ENCODE peak calls at places on chromosomes 7 and 10, in ten cellular contexts. Y is mesothelial cell of epicardium; O is dorsolateral prefrontal cortex; L is globus pallidus; P is coronary artery; F is frontal cortex; X is stimulated activated CD4-positive, alpha-beta T cell treated with anti-CD3 and anti-CD28 coated beads, Interleukin-15, amount 100 ng/mL, for 1 hour; H is ovary; Q is KBM-7; I is T-cell. K is an unnamed sample.

GRCh38 chr7:91694221-91694856 is 186.2 kb downstream of the MTERF1 start:
- DNase-seq in Y (no peak), O (no peak), L (no peak), P (no peak), F (no peak), X (no peak), H (no peak), Q (no peak), I (no peak), K (peak; percentile 79)

GRCh38 chr7:41724996-41725395 is 22.1 kb upstream of the INHBA start:
- DNase-seq in Y (no peak), O (no peak), L (no peak), P (no peak), F (no peak), X (no peak), H (no peak), Q (no peak), I (no peak), K (no peak)

GRCh38 chr7:28551311-28551710 is 139.0 kb downstream of the CREB5 start:
- DNase-seq in Y (no peak), O (no peak), L (no peak), P (no peak), F (no peak), X (no peak), H (no peak), Q (no peak), I (no peak), K (no peak)

GRCh38 chr10:78148564-78148963 is 114.9 kb downstream of the RPS24 start:
- DNase-seq in Y (no peak), O (no peak), L (no peak), P (no peak), F (no peak), X (no peak), H (no peak), Q (no peak), I (no peak), K (no peak)

GRCh38 chr7:88615336-88615735 is 144.2 kb upstream of the ZNF804B start:
- DNase-seq in Y (no peak), O (no peak), L (no peak), P (no peak), F (no peak), X (no peak), H (no peak), Q (no peak), I (no peak), K (no peak)

GRCh38 chr10:70981936-70982335 is 93.6 kb upstream of the PCBD1 start:
- DNase-seq in Y (no peak), O (no peak), L (no peak), P (no peak), F (no peak), X (no peak), H (no peak), Q (no peak), I (no peak), K (no peak)

GRCh38 chr7:128915271-128915819 is 4.8 kb upstream of the KCP start:
- DNase-seq in Y (no peak), O (no peak), L (no peak), P (peak; percentile 67), F (no peak), X (no peak), H (no peak), Q (no peak), I (no peak), K (no peak)

GRCh38 chr7:150962285-150962742 is 15.8 kb downstream of the KCNH2 start:
- DNase-seq in Y (no peak), O (no peak), L (no peak), P (no peak), F (no peak), X (no peak), H (no peak), Q (no peak), I (no peak), K (no peak)

GRCh38 chr10:100570518-100570865 is 34.7 kb downstream of the HIF1AN start:
- DNase-seq in Y (no peak), O (no peak), L (no peak), P (no peak), F (no peak), X (no peak), H (no peak), Q (no peak), I (no peak), K (no peak)

GRCh38 chr10:112115781-112116385 is 67.7 kb downstream of the GPAM start:
- DNase-seq in Y (no peak), O (no peak), L (peak; percentile 7), P (no peak), F (no peak), X (no peak), H (no peak), Q (peak; percentile 63), I (peak; percentile 4), K (peak; percentile 28)

GRCh38 chr10:46273506-46274477 is 13.0 kb upstream of the ANTXRL start:
- DNase-seq in Y (no peak), O (no peak), L (no peak), P (peak; percentile 47), F (no peak), X (no peak), H (no peak), Q (peak; percentile 37), I (no peak), K (no peak)

GRCh38 chr10:87818505-87819273 is 663 bp upstream of the ATAD1 start:
- DNase-seq in Y (no peak), O (peak; percentile 55), L (peak; percentile 18), P (no peak), F (peak; percentile 12), X (peak; percentile 43), H (peak; percentile 29), Q (no peak), I (peak; percentile 64), K (peak; percentile 85)

GRCh38 chr10:100287756-100288155 is 1.3 kb upstream of the BLOC1S2 start:
- DNase-seq in Y (no peak), O (no peak), L (no peak), P (no peak), F (no peak), X (no peak), H (no peak), Q (no peak), I (no peak), K (no peak)

GRCh38 chr10:100006241-100006886 is 3.4 kb downstream of the DNMBP start:
- DNase-seq in Y (no peak), O (no peak), L (no peak), P (no peak), F (no peak), X (no peak), H (no peak), Q (peak; percentile 34), I (no peak), K (no peak)

GRCh38 chr7:36310897-36311296 is 78.8 kb upstream of the ANLN start:
- DNase-seq in Y (no peak), O (no peak), L (no peak), P (no peak), F (no peak), X (no peak), H (no peak), Q (no peak), I (no peak), K (no peak)

GRCh38 chr10:25633542-25633941 is 300.5 kb upstream of the MYO3A start:
- DNase-seq in Y (no peak), O (no peak), L (no peak), P (no peak), F (no peak), X (no peak), H (no peak), Q (no peak), I (no peak), K (no peak)

GRCh38 chr10:33381897-33382578 is 47.6 kb upstream of the NRP1 start:
- DNase-seq in Y (no peak), O (peak; percentile 13), L (no peak), P (no peak), F (no peak), X (no peak), H (no peak), Q (no peak), I (no peak), K (peak; percentile 41)

GRCh38 chr10:79126351-79126750 is 57.6 kb downstream of the ZMIZ1 start:
- DNase-seq in Y (no peak), O (no peak), L (no peak), P (no peak), F (no peak), X (no peak), H (no peak), Q (no peak), I (no peak), K (no peak)

K was measured in NCI-H2171 treated with DMSO at 0.1 percent for 48 hours.